ENCODE peak calls at places on chromosomes 11 and 22, in seven cellular contexts. E, Y, V, S, T, Q and G are unnamed samples.
A peak's percentile ranks its signal among the peaks of the same experiment; 100 is the strongest.

GRCh38 chr11:120467627-120468026 is 43.9 kb upstream of the GRIK4 start:
- DNase-seq in E (no peak), Y (no peak), V (no peak), S (peak; percentile 25), T (no peak), Q (no peak), G (no peak)

GRCh38 chr22:22884888-22885840 is 2.5 kb upstream of the IGLL5 start:
- DNase-seq in E (no peak), Y (peak; percentile 24), V (no peak), S (no peak), T (peak; percentile 84), Q (no peak), G (no peak)

GRCh38 chr11:3186166-3186953 is 21.2 kb upstream of the OSBPL5 start:
- DNase-seq in E (no peak), Y (no peak), V (no peak), S (no peak), T (no peak), Q (peak; percentile 17), G (no peak)

GRCh38 chr11:65477271-65478029 is 21.4 kb upstream of the MALAT1 start:
- DNase-seq in E (peak; percentile 98), Y (peak; percentile 99), V (peak; percentile 98), S (peak; percentile 93), T (peak; percentile 93), Q (peak; percentile 98), G (peak; percentile 99)

GRCh38 chr22:37021710-37022482 is 2.4 kb downstream of the MPST start:
- DNase-seq in E (no peak), Y (no peak), V (no peak), S (peak; percentile 25), T (no peak), Q (peak; percentile 53), G (no peak)

GRCh38 chr11:12587333-12587997 is 86.8 kb upstream of the TEAD1 start:
- DNase-seq in E (peak; percentile 18), Y (no peak), V (no peak), S (peak; percentile 88), T (no peak), Q (no peak), G (no peak)

GRCh38 chr11:60906132-60906972 is at the start of gene PRPF19:
- DNase-seq in E (peak; percentile 99), Y (peak; percentile 98), V (peak; percentile 97), S (peak; percentile 91), T (peak; percentile 95), Q (peak; percentile 98), G (peak; percentile 97)

GRCh38 chr11:22703561-22703960 is 37.1 kb downstream of the GAS2 start:
- DNase-seq in E (no peak), Y (no peak), V (no peak), S (peak; percentile 61), T (no peak), Q (no peak), G (no peak)

GRCh38 chr22:30985561-30986208 is 16.6 kb downstream of the TUG1 start:
- DNase-seq in E (no peak), Y (no peak), V (no peak), S (no peak), T (no peak), Q (no peak), G (no peak)

GRCh38 chr11:57541099-57541670 is 3.8 kb downstream of the SMTNL1 start:
- DNase-seq in E (no peak), Y (no peak), V (no peak), S (no peak), T (no peak), Q (no peak), G (no peak)

GRCh38 chr11:83836883-83837654 is 550.9 kb upstream of the CCDC90B start:
- DNase-seq in E (peak; percentile 26), Y (no peak), V (peak; percentile 50), S (peak; percentile 37), T (no peak), Q (peak; percentile 58), G (no peak)

GRCh38 chr22:38618258-38618657 is 37.9 kb downstream of the FAM227A start:
- DNase-seq in E (no peak), Y (no peak), V (no peak), S (no peak), T (no peak), Q (no peak), G (no peak)
- H3K36me3 ChIP-seq in E (no peaks in the 10 kb centered on the region), Y (no peaks in the 10 kb centered on the region), V (no peaks in the 10 kb centered on the region), S (no peaks in the 10 kb centered on the region), T (no peaks in the 10 kb centered on the region), Q (no peaks in the 10 kb centered on the region), G (no peaks in the 10 kb centered on the region)

GRCh38 chr22:25420471-25420924 is 144.0 kb upstream of the GRK3 start:
- DNase-seq in E (no peak), Y (no peak), V (no peak), S (no peak), T (no peak), Q (no peak), G (no peak)

GRCh38 chr22:25417792-25418191 is 146.7 kb upstream of the GRK3 start:
- DNase-seq in E (no peak), Y (no peak), V (no peak), S (no peak), T (no peak), Q (no peak), G (no peak)

GRCh38 chr22:25419247-25420113 is 145.0 kb upstream of the GRK3 start:
- DNase-seq in E (no peak), Y (no peak), V (peak; percentile 41), S (no peak), T (no peak), Q (no peak), G (no peak)

DNA sequence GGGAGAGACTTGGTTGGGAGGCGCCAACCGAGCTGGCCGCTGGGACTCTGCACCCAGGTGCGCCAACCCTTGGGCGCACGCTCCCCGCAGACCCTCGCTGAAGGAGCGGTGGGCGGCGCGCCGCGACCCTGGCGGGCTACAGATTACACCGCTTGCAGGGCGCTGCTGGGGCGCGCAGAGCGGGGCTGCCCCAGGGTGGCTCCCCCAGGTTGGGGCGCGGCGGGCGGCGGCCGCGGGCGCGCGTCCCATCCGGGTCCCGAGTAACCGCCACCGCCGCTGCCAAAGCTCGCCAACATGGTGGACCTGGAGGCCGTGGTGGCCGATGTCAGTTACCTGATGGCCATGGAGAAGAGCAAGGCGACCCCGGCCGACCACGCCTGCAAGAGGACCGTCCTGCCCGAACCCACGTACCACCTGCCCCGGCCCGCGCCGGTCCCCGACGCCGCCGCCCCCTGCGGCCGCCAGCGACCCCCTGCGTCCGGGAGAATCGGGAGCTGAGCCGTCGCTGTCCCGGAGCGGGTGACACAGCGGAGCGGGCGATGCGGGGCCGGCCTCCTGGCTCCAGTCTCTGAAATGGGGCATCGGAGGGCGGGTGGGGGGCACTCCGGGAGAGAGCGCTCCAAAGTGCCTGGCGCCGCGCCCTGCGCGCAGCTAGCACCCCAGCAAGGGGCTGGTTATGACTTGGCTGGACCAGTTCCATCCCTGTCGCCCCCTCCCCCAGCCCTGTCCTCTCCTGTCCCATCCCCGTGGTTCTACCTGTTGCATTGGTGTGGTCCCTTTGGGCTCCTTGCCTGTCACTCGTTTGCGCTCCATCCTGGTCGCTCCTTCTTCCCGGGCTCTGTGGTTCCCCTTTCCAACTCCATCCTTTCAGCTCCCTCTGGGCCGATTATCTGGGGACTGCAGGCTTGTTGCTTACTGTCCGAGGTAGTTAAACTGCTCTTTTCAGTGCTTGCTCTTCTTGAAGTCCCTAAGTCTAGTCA is 143.3 kb upstream of the GRK3 start:
- DNase-seq in E (no peak), Y (no peak), V (no peak), S (no peak), T (no peak), Q (no peak), G (no peak)
- H3K4me3 ChIP-seq in E (no peak overlapping the region), Y (peak overlapping the region; percentile 47), V (no peak overlapping the region), S (no peak overlapping the region), T (peak overlapping the region; percentile 43), Q (no peak overlapping the region), G (peak overlapping the region; percentile 33)

GRCh38 chr11:19232910-19233503 is 7.7 kb downstream of the E2F8 start:
- DNase-seq in E (peak; percentile 38), Y (no peak), V (peak; percentile 33), S (peak; percentile 94), T (no peak), Q (no peak), G (no peak)
- H3K36me3 ChIP-seq in E (peaks cover 54% of the 10 kb centered on the region), Y (no peaks in the 10 kb centered on the region), V (no peaks in the 10 kb centered on the region), S (no peaks in the 10 kb centered on the region), T (peaks cover 11% of the 10 kb centered on the region), Q (no peaks in the 10 kb centered on the region), G (no peaks in the 10 kb centered on the region)

DNA sequence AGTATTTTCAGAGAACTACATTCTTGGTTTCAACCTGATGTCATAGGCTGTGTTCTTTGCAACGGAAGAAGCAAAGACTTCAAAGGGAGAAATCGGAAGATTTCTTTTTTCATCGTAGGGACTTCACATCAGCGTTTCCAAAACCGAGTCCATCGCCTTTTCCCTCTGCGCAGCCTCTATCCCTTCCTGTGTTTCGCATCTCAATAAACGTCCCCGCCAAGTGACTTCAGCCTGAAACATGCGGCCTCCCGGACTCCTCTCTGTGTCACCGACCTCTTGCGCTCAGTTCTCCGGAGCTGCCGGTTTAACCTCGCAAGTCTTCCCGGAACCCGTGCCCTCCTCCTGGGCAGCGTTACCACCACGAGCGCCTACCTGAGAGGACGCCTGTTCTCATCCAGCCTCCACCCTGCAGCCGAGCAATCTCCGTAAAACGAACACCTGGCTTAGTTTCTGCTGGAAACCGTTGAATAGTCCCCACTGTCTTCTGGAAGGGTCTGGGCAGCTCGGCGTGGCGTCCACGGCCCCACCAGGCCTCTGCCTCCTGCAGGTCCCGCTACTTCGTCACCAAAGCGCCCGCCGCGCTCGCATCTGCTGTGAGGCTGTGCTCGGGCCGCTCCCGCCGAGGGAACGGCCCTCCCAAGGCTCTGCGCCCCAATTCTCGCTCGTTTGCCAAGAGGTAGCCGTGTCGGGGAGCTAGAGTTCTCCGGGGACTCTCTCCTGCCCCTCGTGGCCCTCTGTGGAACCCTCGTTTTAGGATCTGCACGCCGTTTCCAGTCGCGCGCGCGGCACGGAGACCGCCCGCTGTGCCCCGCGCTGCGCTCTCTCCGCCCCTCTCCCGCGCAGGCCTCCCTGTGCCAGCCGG is at the start of gene GLB1L3:
- DNase-seq in E (no peak), Y (no peak), V (no peak), S (peak; percentile 21), T (peak; percentile 68), Q (no peak), G (peak; percentile 71)
- H3K4me3 ChIP-seq in E (no peak within 1 kb of the TSS), Y (peak within 1 kb of the TSS; percentile 48), V (no peak within 1 kb of the TSS), S (peak within 1 kb of the TSS; percentile 26), T (peak within 1 kb of the TSS; percentile 51), Q (no peak within 1 kb of the TSS), G (peak within 1 kb of the TSS; percentile 35)